ENCODE peak calls at places on chromosomes 16 and 17, in four cellular contexts. One of them, this sample, is unnamed.

GRCh38 chr16:23682181-23682580 is 3.5 kb downstream of the PLK1 start:
- DNase-seq in K562: no peak
- DNase-seq in GM12878: no peak
- DNase-seq in H1: no peak
- DNase-seq in this sample: no peak

GRCh38 chr17:37743612-37743874 is 1.3 kb downstream of the HNF1B start:
- DNase-seq in GM12878: no peak
- DNase-seq in H1: no peak
- DNase-seq in K562: no peak
- DNase-seq in this sample: peak; percentile 88

GRCh38 chr17:7222093-7222971 is 2.6 kb downstream of the ACADVL start:
- DNase-seq in GM12878: no peak
- DNase-seq in K562: no peak
- DNase-seq in H1: no peak
- DNase-seq in this sample: no peak

GRCh38 chr17:2222901-2223616 is 80.5 kb downstream of the SMG6 start:
- DNase-seq in H1: no peak
- DNase-seq in GM12878: peak; percentile 81
- DNase-seq in K562: no peak
- DNase-seq in this sample: no peak

GRCh38 chr16:66266436-66267286 is 99.8 kb upstream of the CDH5 start:
- DNase-seq in GM12878: no peak
- DNase-seq in K562: no peak
- DNase-seq in H1: no peak
- DNase-seq in this sample: no peak

GRCh38 chr17:47935961-47936360 is 5.4 kb upstream of the PNPO start:
- DNase-seq in H1: no peak
- DNase-seq in GM12878: no peak
- DNase-seq in K562: peak; percentile 76
- DNase-seq in this sample: no peak

GRCh38 chr16:55703003-55704001 is 47.5 kb downstream of the SLC6A2 start:
- DNase-seq in GM12878: no peak
- DNase-seq in K562: peak; percentile 21
- DNase-seq in H1: no peak
- DNase-seq in this sample: peak; percentile 74

GRCh38 chr17:31733326-31733725 is 125.7 kb downstream of the COPRS start:
- DNase-seq in H1: no peak
- DNase-seq in GM12878: no peak
- DNase-seq in K562: no peak
- DNase-seq in this sample: no peak

GRCh38 chr17:82120148-82120547 is 22.1 kb upstream of the FASN start:
- DNase-seq in GM12878: no peak
- DNase-seq in H1: no peak
- DNase-seq in K562: no peak
- DNase-seq in this sample: no peak

GRCh38 chr16:55100100-55100499 is 169.4 kb downstream of the IRX5 start:
- DNase-seq in K562: no peak
- DNase-seq in GM12878: no peak
- DNase-seq in H1: no peak
- DNase-seq in this sample: no peak

GRCh38 chr16:12899529-12900168 is 1.7 kb upstream of the SHISA9 start:
- DNase-seq in GM12878: no peak
- DNase-seq in K562: no peak
- DNase-seq in H1: no peak
- DNase-seq in this sample: no peak

GRCh38 chr16:12900599-12901203 is 697 bp upstream of the SHISA9 start:
- DNase-seq in K562: no peak
- DNase-seq in GM12878: no peak
- DNase-seq in H1: no peak
- DNase-seq in this sample: no peak

GRCh38 chr16:12901597-12902436 is at the start of gene SHISA9:
- DNase-seq in K562: no peak
- DNase-seq in GM12878: no peak
- DNase-seq in H1: no peak
- DNase-seq in this sample: no peak

GRCh38 chr16:12902511-12903324 is 1.3 kb downstream of the SHISA9 start:
- DNase-seq in H1: no peak
- DNase-seq in K562: no peak
- DNase-seq in GM12878: no peak
- DNase-seq in this sample: no peak

DNA sequence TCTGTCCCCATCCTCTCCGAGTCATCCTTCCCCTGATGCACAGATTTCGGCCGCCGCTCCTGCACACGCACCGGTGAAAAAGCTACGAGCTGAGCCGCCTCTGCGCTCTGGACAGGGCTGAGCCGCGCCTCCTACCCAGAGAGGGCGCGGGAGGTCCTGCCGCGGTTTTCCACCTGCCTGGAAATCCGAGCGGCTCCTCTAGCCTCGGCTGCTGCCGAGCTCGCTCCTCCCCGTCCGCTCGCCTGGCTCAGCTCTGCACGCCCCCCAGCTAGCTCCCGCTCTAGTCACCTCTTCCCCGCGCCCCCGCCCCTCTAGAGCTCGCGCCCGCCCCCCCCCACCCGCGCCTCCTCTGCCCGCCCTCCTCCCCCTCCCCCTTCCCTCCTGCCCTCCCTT is 198 bp upstream of the SHISA9 start:
- DNase-seq in H1: no peak
- DNase-seq in GM12878: no peak
- DNase-seq in K562: no peak
- DNase-seq in this sample: no peak
- TF ChIP-seq BRCA1 in H1: no peak
- TF ChIP-seq BRCA1 in GM12878: no peak
- TF ChIP-seq BRCA1 in K562: no peak
- TF ChIP-seq BRCA1 in this sample: no peak

DNA sequence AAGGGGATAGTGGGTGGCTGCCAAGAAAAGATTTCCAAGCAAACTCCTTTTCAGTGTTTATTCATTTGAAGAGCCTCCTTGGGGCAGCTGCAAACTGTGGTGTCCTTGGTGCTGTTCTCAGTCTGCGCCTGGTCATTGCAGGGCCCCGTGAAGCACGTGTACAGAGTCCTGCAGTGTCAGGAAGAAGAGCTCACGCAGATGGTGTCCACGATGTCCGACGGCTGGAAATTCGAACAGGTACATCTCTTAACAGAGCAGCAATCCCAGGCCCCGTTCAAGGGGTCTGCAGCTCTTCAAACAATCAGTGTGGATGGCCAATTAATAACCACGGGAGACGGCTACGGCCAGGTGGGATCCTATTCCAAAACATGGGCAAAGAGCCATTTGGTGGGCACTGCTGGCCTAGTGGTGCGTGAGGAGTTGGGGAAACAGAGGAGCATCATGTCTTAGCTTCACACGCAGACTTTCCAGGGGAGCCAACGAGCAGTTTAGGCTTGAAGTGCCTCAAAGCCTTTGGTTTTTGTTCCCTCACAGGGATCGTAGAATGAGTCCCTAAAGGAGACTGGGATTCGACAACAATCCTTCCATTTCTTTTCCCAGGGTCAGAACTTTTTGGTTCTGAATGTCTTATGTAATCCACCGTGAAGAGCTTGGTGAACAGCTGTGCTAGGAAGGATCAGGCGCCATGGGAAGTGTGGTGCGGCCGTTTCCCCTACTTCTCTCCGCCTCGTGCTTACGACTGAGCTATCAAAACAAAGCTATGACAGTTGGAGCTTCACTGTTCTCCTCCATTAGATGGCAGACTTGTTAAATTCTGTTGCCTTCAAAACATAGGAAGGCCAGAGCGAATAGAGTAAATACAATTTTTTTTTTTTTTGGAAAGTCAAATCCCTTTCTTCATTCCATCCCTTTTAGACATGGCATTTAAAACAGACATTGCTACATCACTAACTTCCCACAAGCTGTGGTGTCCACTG is 12.6 kb downstream of the KCTD2 start:
- DNase-seq in GM12878: no peak
- DNase-seq in K562: peak; percentile 17
- DNase-seq in H1: no peak
- DNase-seq in this sample: peak; percentile 45
- TF ChIP-seq ZNF274 in GM12878: no peak
- TF ChIP-seq ZNF274 in K562: no peak
- TF ChIP-seq ZNF274 in H1: no peak
- TF ChIP-seq ZNF274 in this sample: no peak

GRCh38 chr17:79304907-79305306 is 230.3 kb downstream of the ENGASE start:
- DNase-seq in H1: no peak
- DNase-seq in GM12878: no peak
- DNase-seq in K562: peak; percentile 14
- DNase-seq in this sample: no peak

GRCh38 chr17:79303641-79304205 is 229.1 kb downstream of the ENGASE start:
- DNase-seq in GM12878: no peak
- DNase-seq in K562: no peak
- DNase-seq in H1: no peak
- DNase-seq in this sample: no peak

GRCh38 chr17:79305376-79305775 is 230.8 kb downstream of the ENGASE start:
- DNase-seq in K562: peak; percentile 15
- DNase-seq in GM12878: no peak
- DNase-seq in H1: no peak
- DNase-seq in this sample: no peak

GRCh38 chr17:79306688-79307323 is 232.2 kb downstream of the ENGASE start:
- DNase-seq in GM12878: no peak
- DNase-seq in H1: no peak
- DNase-seq in K562: no peak
- DNase-seq in this sample: no peak

GRCh38 chr17:79305831-79306687 is 231.4 kb downstream of the ENGASE start:
- DNase-seq in GM12878: no peak
- DNase-seq in K562: peak; percentile 69
- DNase-seq in H1: no peak
- DNase-seq in this sample: no peak
- TF ChIP-seq POLR2AphosphoS5 in GM12878: no peak
- TF ChIP-seq POLR2AphosphoS5 in K562: peak; percentile 51
- TF ChIP-seq POLR2AphosphoS5 in H1: no peak
- TF ChIP-seq POLR2AphosphoS5 in this sample: no peak

DNA sequence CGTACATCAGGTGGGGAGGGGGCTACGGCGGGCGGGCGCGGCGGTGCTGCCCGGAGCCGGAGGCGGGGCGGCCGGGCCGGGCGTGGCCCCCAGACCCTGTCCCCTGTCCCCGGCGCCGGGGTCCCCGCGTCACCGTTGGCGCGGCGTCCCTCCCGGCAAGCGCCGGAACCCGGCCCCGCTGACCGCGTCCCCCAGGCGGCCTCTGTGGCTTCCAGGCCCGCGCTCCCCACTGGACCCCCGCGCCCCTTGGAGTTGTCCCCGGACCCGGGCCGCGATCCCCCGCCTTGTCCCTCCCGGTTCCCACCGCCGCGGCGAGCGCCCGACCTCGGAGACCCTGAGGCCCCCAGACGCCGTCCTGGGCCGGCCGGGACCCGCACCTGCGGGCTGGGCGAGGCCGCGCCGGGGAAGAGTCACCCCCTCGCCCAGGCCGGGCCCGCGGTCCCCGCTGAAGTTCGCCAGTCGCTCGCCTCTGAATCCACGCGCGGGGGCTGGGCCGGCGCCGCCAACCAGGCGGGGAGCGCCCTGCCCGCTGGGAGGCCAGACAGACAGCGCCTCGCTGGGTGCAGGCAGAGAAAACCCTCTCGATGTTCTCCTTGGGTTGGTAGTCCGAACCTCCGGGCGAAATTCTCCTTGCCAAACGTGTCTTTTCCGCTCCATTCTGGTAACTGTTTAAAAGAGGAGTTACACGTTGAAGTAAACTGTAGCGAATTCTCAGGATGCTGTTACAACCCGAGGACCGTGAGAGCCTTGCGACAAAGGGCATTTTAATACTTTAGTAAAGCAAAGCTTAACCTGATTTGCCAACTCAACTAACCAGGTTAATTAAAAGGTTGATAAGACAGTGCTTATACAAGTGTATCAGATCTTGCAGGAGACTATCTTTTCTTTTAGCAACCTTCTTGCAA is 761 bp downstream of the GAN start:
- DNase-seq in GM12878: no peak
- DNase-seq in H1: no peak
- DNase-seq in K562: peak; percentile 76
- DNase-seq in this sample: peak; percentile 32
- TF ChIP-seq BRCA1 in GM12878: no peak
- TF ChIP-seq BRCA1 in H1: no peak
- TF ChIP-seq BRCA1 in K562: no peak
- TF ChIP-seq BRCA1 in this sample: no peak

DNA sequence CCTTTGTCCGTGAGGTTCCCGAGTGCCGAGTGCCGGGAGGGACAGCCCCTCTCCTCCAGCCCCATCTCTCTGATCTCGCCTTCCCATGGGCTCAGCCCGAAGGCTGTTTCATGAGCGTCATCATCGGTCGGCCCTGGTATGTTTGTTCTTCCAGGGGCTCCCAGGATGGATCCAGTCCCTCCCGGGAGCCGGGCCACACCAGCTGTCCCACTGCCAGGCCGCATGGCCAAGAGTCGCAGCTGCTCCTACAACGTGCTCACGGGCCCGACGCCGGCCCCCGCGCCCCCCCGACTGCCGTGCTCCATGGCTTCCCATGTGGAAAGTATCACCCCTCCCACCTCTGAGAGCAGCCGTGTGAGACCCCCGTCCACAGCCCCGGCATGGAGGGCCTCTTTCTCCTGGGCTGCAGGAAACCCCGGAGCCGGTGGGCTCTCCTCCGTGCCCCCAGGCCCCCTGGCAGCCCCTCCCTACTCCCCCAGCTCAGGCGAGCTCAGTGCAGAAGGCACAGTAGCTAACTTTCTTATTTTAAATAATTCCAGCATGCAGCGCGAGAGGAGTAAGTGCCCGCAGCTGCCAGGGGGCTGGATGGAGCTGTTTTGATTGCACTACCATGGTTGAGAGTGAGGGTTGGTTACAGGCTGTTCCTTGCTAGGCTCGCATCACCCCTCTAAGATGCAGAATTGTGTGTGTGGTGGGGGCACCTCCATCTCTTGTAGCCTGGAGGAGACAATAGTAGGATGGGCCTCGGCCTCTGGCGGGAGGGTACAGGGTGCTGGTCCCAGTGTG is 26.6 kb upstream of the GSE1 start:
- DNase-seq in H1: no peak
- DNase-seq in K562: no peak
- DNase-seq in GM12878: no peak
- DNase-seq in this sample: no peak
- TF ChIP-seq ZNF274 in H1: no peak
- TF ChIP-seq ZNF274 in K562: no peak
- TF ChIP-seq ZNF274 in GM12878: no peak
- TF ChIP-seq ZNF274 in this sample: no peak

GRCh38 chr16:1781758-1782407 is 488 bp downstream of the SPSB3 start:
- DNase-seq in GM12878: no peak
- DNase-seq in H1: no peak
- DNase-seq in K562: peak; percentile 54
- DNase-seq in this sample: no peak
- TF ChIP-seq POLR2AphosphoS5 in GM12878: no peak
- TF ChIP-seq POLR2AphosphoS5 in H1: peak; percentile 11
- TF ChIP-seq POLR2AphosphoS5 in K562: no peak
- TF ChIP-seq POLR2AphosphoS5 in this sample: no peak